ENCODE peak calls at places on chromosomes 7 and 10, in eight cellular contexts. One of them, this sample, is unnamed.
A peak's percentile ranks its signal among the peaks of the same experiment; 100 is the strongest.

GRCh38 chr7:157347217-157347904 is 10.6 kb downstream of the DNAJB6 start:
- DNase-seq in mammary epithelial cell: peak; percentile 83
- DNase-seq in neural progenitor cell: no peak
- DNase-seq in IMR-90: peak; percentile 85
- DNase-seq in astrocyte: peak; percentile 86
- DNase-seq in fibroblast of lung: peak; percentile 89
- DNase-seq in PC-3: peak; percentile 74
- DNase-seq in HepG2: no peak
- DNase-seq in this sample: peak; percentile 60

GRCh38 chr10:131692176-131692575 is 208.6 kb upstream of the PPP2R2D start:
- DNase-seq in mammary epithelial cell: no peak
- DNase-seq in neural progenitor cell: no peak
- DNase-seq in IMR-90: no peak
- DNase-seq in astrocyte: no peak
- DNase-seq in fibroblast of lung: no peak
- DNase-seq in PC-3: no peak
- DNase-seq in HepG2: no peak
- DNase-seq in this sample: no peak

GRCh38 chr7:105643384-105643783 is 62.1 kb upstream of the EFCAB10 start:
- DNase-seq in mammary epithelial cell: no peak
- DNase-seq in neural progenitor cell: peak; percentile 88
- DNase-seq in IMR-90: no peak
- DNase-seq in astrocyte: no peak
- DNase-seq in fibroblast of lung: peak; percentile 30
- DNase-seq in PC-3: no peak
- DNase-seq in HepG2: no peak
- DNase-seq in this sample: no peak

GRCh38 chr10:86688398-86688921 is 20.1 kb downstream of the LDB3 start:
- DNase-seq in mammary epithelial cell: peak; percentile 50
- DNase-seq in neural progenitor cell: peak; percentile 79
- DNase-seq in IMR-90: peak; percentile 70
- DNase-seq in astrocyte: peak; percentile 43
- DNase-seq in fibroblast of lung: peak; percentile 66
- DNase-seq in PC-3: peak; percentile 62
- DNase-seq in HepG2: peak; percentile 48
- DNase-seq in this sample: peak; percentile 85

GRCh38 chr7:41054960-41055700 is 647.8 kb downstream of the INHBA start:
- DNase-seq in mammary epithelial cell: no peak
- DNase-seq in neural progenitor cell: no peak
- DNase-seq in IMR-90: no peak
- DNase-seq in astrocyte: no peak
- DNase-seq in fibroblast of lung: no peak
- DNase-seq in PC-3: no peak
- DNase-seq in HepG2: no peak
- DNase-seq in this sample: no peak

GRCh38 chr10:46314046-46314445 is 27.2 kb downstream of the ANTXRL start:
- DNase-seq in mammary epithelial cell: no peak
- DNase-seq in neural progenitor cell: no peak
- DNase-seq in IMR-90: no peak
- DNase-seq in astrocyte: no peak
- DNase-seq in fibroblast of lung: no peak
- DNase-seq in PC-3: no peak
- DNase-seq in HepG2: no peak
- DNase-seq in this sample: no peak

GRCh38 chr10:51502124-51502523 is 197.3 kb downstream of the CSTF2T start:
- DNase-seq in mammary epithelial cell: no peak
- DNase-seq in neural progenitor cell: no peak
- DNase-seq in IMR-90: peak; percentile 11
- DNase-seq in astrocyte: no peak
- DNase-seq in fibroblast of lung: no peak
- DNase-seq in PC-3: no peak
- DNase-seq in HepG2: no peak
- DNase-seq in this sample: peak; percentile 4

GRCh38 chr10:97498841-97499560 is at the start of gene UBTD1:
- DNase-seq in mammary epithelial cell: peak; percentile 33
- DNase-seq in neural progenitor cell: peak; percentile 78
- DNase-seq in IMR-90: peak; percentile 49
- DNase-seq in astrocyte: peak; percentile 34
- DNase-seq in fibroblast of lung: peak; percentile 60
- DNase-seq in PC-3: no peak
- DNase-seq in HepG2: peak; percentile 19
- DNase-seq in this sample: peak; percentile 84

GRCh38 chr10:34862892-34863291 is 47.8 kb upstream of the PARD3 start:
- DNase-seq in mammary epithelial cell: no peak
- DNase-seq in neural progenitor cell: no peak
- DNase-seq in IMR-90: no peak
- DNase-seq in astrocyte: no peak
- DNase-seq in fibroblast of lung: no peak
- DNase-seq in PC-3: peak; percentile 47
- DNase-seq in HepG2: no peak
- DNase-seq in this sample: no peak

GRCh38 chr7:54689394-54690058 is 69.5 kb downstream of the SEC61G start:
- DNase-seq in mammary epithelial cell: no peak
- DNase-seq in neural progenitor cell: no peak
- DNase-seq in IMR-90: no peak
- DNase-seq in astrocyte: no peak
- DNase-seq in fibroblast of lung: no peak
- DNase-seq in PC-3: no peak
- DNase-seq in HepG2: no peak
- DNase-seq in this sample: no peak

GRCh38 chr7:145848691-145849090 is 267.9 kb upstream of the CNTNAP2 start:
- DNase-seq in mammary epithelial cell: no peak
- DNase-seq in neural progenitor cell: peak; percentile 72
- DNase-seq in IMR-90: no peak
- DNase-seq in astrocyte: no peak
- DNase-seq in fibroblast of lung: no peak
- DNase-seq in PC-3: peak; percentile 25
- DNase-seq in HepG2: no peak
- DNase-seq in this sample: no peak

GRCh38 chr7:134460000-134460399 is 1.1 kb upstream of the AKR1B1 start:
- DNase-seq in mammary epithelial cell: peak; percentile 64
- DNase-seq in neural progenitor cell: no peak
- DNase-seq in IMR-90: peak; percentile 59
- DNase-seq in astrocyte: no peak
- DNase-seq in fibroblast of lung: no peak
- DNase-seq in PC-3: peak; percentile 14
- DNase-seq in HepG2: no peak
- DNase-seq in this sample: no peak

GRCh38 chr10:73095479-73096021 is 1.1 kb downstream of the P4HA1 start:
- DNase-seq in mammary epithelial cell: peak; percentile 53
- DNase-seq in neural progenitor cell: peak; percentile 77
- DNase-seq in IMR-90: peak; percentile 82
- DNase-seq in astrocyte: peak; percentile 75
- DNase-seq in fibroblast of lung: peak; percentile 82
- DNase-seq in PC-3: peak; percentile 85
- DNase-seq in HepG2: peak; percentile 49
- DNase-seq in this sample: peak; percentile 93

GRCh38 chr7:8982338-8982994 is 549.1 kb downstream of the NXPH1 start:
- DNase-seq in mammary epithelial cell: no peak
- DNase-seq in neural progenitor cell: peak; percentile 49
- DNase-seq in IMR-90: no peak
- DNase-seq in astrocyte: no peak
- DNase-seq in fibroblast of lung: no peak
- DNase-seq in PC-3: no peak
- DNase-seq in HepG2: no peak
- DNase-seq in this sample: no peak

GRCh38 chr10:72597897-72598296 is 28.0 kb downstream of the MICU1 start:
- DNase-seq in mammary epithelial cell: no peak
- DNase-seq in neural progenitor cell: no peak
- DNase-seq in IMR-90: peak; percentile 40
- DNase-seq in astrocyte: peak; percentile 73
- DNase-seq in fibroblast of lung: peak; percentile 75
- DNase-seq in PC-3: no peak
- DNase-seq in HepG2: no peak
- DNase-seq in this sample: no peak

GRCh38 chr7:37062460-37062859 is 338.2 kb upstream of the AOAH start:
- DNase-seq in mammary epithelial cell: no peak
- DNase-seq in neural progenitor cell: no peak
- DNase-seq in IMR-90: no peak
- DNase-seq in astrocyte: no peak
- DNase-seq in fibroblast of lung: no peak
- DNase-seq in PC-3: no peak
- DNase-seq in HepG2: no peak
- DNase-seq in this sample: no peak

GRCh38 chr7:115471891-115472290 is 550.0 kb downstream of the MDFIC start:
- DNase-seq in mammary epithelial cell: no peak
- DNase-seq in neural progenitor cell: no peak
- DNase-seq in IMR-90: peak; percentile 11
- DNase-seq in astrocyte: peak; percentile 50
- DNase-seq in fibroblast of lung: peak; percentile 65
- DNase-seq in PC-3: no peak
- DNase-seq in HepG2: no peak
- DNase-seq in this sample: peak; percentile 43

GRCh38 chr7:151859948-151860685 is 16.8 kb downstream of the PRKAG2 start:
- DNase-seq in mammary epithelial cell: no peak
- DNase-seq in neural progenitor cell: no peak
- DNase-seq in IMR-90: no peak
- DNase-seq in astrocyte: no peak
- DNase-seq in fibroblast of lung: no peak
- DNase-seq in PC-3: no peak
- DNase-seq in HepG2: no peak
- DNase-seq in this sample: no peak

GRCh38 chr10:78832281-78832680 is 236.5 kb upstream of the ZMIZ1 start:
- DNase-seq in mammary epithelial cell: no peak
- DNase-seq in neural progenitor cell: no peak
- DNase-seq in IMR-90: no peak
- DNase-seq in astrocyte: no peak
- DNase-seq in fibroblast of lung: no peak
- DNase-seq in PC-3: no peak
- DNase-seq in HepG2: no peak
- DNase-seq in this sample: no peak

GRCh38 chr10:42523098-42523497 is 115.3 kb downstream of the ZNF33B start:
- DNase-seq in mammary epithelial cell: no peak
- DNase-seq in neural progenitor cell: no peak
- DNase-seq in IMR-90: no peak
- DNase-seq in astrocyte: no peak
- DNase-seq in fibroblast of lung: no peak
- DNase-seq in PC-3: no peak
- DNase-seq in HepG2: no peak
- DNase-seq in this sample: no peak
- H3K9me3 ChIP-seq in mammary epithelial cell: peaks cover 44% of the 10 kb centered on the region
- H3K9me3 ChIP-seq in neural progenitor cell: peaks cover 56% of the 10 kb centered on the region
- H3K9me3 ChIP-seq in IMR-90: peaks cover 43% of the 10 kb centered on the region
- H3K9me3 ChIP-seq in astrocyte: peaks cover 28% of the 10 kb centered on the region
- H3K9me3 ChIP-seq in fibroblast of lung: no peaks in the 10 kb centered on the region
- H3K9me3 ChIP-seq in PC-3: peaks cover 50% of the 10 kb centered on the region
- H3K9me3 ChIP-seq in HepG2: peaks cover 12% of the 10 kb centered on the region
- H3K9me3 ChIP-seq in this sample: peaks cover 76% of the 10 kb centered on the region

DNA sequence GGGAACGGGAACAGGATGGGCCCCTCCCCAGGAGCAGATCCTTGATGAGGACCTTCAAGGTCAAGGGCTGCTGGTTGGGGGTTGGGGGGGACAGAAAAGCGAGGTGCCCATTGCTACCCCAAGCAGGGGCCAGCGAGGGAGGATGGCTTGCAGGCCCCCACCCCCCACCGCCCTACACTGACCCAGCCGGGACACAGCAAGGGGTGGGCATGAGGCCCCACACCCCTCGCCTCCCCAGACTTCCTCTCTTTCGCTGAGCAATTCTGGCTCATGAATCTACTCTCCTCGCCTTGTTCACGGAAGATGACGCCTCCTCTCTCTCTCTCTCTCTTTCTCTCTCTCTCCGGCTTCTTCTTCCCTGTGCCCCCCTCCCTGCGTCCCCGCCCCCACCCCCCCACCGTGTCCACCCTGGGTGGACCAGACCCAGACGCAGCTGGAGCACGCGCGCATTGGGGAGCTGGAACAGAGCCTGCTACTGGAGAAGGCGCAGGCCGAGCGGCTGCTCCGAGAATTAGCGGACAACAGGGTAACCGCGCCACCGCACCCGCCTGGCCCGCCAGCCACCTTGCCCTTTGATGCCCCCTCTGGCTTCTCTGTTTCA is 81.1 kb upstream of the GTF2IRD1 start:
- DNase-seq in mammary epithelial cell: no peak
- DNase-seq in neural progenitor cell: peak; percentile 38
- DNase-seq in IMR-90: no peak
- DNase-seq in astrocyte: no peak
- DNase-seq in fibroblast of lung: peak; percentile 21
- DNase-seq in PC-3: no peak
- DNase-seq in HepG2: no peak
- DNase-seq in this sample: no peak
- H3K4me3 ChIP-seq in mammary epithelial cell: no peak overlapping the region
- H3K4me3 ChIP-seq in neural progenitor cell: peak overlapping the region; percentile 27
- H3K4me3 ChIP-seq in IMR-90: no peak overlapping the region
- H3K4me3 ChIP-seq in astrocyte: no peak overlapping the region
- H3K4me3 ChIP-seq in fibroblast of lung: no peak overlapping the region
- H3K4me3 ChIP-seq in PC-3: no peak overlapping the region
- H3K4me3 ChIP-seq in HepG2: no peak overlapping the region
- H3K4me3 ChIP-seq in this sample: no peak overlapping the region

DNA sequence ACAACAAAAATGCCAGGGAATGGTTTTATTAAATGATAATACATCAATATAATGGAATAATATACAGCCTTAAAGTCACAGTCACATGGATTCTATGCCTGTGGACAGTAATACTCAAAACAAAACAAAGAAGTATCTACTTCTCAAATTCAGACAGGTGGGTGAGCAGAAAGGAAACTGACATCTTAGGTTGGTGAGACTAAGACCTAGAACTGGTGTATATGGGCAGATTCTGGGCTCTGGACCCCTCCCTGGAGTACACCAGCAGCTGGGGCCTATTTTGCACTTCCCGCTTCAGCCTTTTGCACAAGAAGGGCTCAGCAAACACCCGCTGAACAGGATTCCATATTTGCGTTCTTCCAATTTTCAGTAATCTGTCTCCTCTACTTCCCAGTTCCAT is 5.4 kb upstream of the FIS1 start:
- DNase-seq in mammary epithelial cell: no peak
- DNase-seq in neural progenitor cell: no peak
- DNase-seq in IMR-90: no peak
- DNase-seq in astrocyte: no peak
- DNase-seq in fibroblast of lung: no peak
- DNase-seq in PC-3: no peak
- DNase-seq in HepG2: no peak
- DNase-seq in this sample: no peak
- H3K9ac ChIP-seq in mammary epithelial cell: no peak overlapping the region
- H3K9ac ChIP-seq in neural progenitor cell: no peak overlapping the region
- H3K9ac ChIP-seq in IMR-90: no peak overlapping the region
- H3K9ac ChIP-seq in astrocyte: no peak overlapping the region
- H3K9ac ChIP-seq in fibroblast of lung: no peak overlapping the region
- H3K9ac ChIP-seq in PC-3: no peak overlapping the region
- H3K9ac ChIP-seq in HepG2: peak overlapping the region; percentile 29
- H3K9ac ChIP-seq in this sample: no peak overlapping the region

DNA sequence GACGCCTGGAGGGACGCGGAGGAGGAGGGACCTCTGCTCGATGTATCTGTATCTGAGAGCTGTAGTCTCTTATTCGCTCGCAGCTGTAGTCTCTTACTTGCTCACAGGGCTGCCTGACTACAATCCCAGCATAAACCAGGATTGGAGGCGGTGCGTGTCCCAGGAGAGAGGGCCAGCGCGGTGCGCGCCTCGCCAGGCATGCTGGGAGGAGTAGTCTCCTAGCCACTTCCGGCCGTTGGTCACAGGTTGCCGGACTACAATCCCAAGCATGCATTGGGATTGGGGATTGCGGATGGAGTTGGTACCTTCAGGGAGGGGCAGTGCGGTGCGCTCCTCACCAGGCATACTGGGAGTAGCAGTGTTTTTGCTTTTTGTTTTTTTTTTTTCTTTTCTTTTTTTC is 421.7 kb upstream of the NUPR2 start:
- DNase-seq in mammary epithelial cell: no peak
- DNase-seq in neural progenitor cell: no peak
- DNase-seq in IMR-90: no peak
- DNase-seq in astrocyte: no peak
- DNase-seq in fibroblast of lung: no peak
- DNase-seq in PC-3: no peak
- DNase-seq in HepG2: no peak
- DNase-seq in this sample: no peak
- H3K9me3 ChIP-seq in mammary epithelial cell: peaks cover 48% of the 10 kb centered on the region
- H3K9me3 ChIP-seq in neural progenitor cell: peaks cover 10% of the 10 kb centered on the region
- H3K9me3 ChIP-seq in IMR-90: peaks cover 49% of the 10 kb centered on the region
- H3K9me3 ChIP-seq in astrocyte: peaks cover 19% of the 10 kb centered on the region
- H3K9me3 ChIP-seq in fibroblast of lung: no peaks in the 10 kb centered on the region
- H3K9me3 ChIP-seq in PC-3: peaks cover 11% of the 10 kb centered on the region
- H3K9me3 ChIP-seq in HepG2: peaks cover 97% of the 10 kb centered on the region
- H3K9me3 ChIP-seq in this sample: peaks cover 32% of the 10 kb centered on the region

GRCh38 chr10:12849351-12850181 is 151.9 kb downstream of the CCDC3 start:
- DNase-seq in mammary epithelial cell: peak; percentile 61
- DNase-seq in neural progenitor cell: no peak
- DNase-seq in IMR-90: no peak
- DNase-seq in astrocyte: no peak
- DNase-seq in fibroblast of lung: no peak
- DNase-seq in PC-3: no peak
- DNase-seq in HepG2: no peak
- DNase-seq in this sample: no peak
- H3K4me3 ChIP-seq in mammary epithelial cell: no peak overlapping the region
- H3K4me3 ChIP-seq in neural progenitor cell: no peak overlapping the region
- H3K4me3 ChIP-seq in IMR-90: no peak overlapping the region
- H3K4me3 ChIP-seq in astrocyte: no peak overlapping the region
- H3K4me3 ChIP-seq in fibroblast of lung: no peak overlapping the region
- H3K4me3 ChIP-seq in PC-3: no peak overlapping the region
- H3K4me3 ChIP-seq in HepG2: no peak overlapping the region
- H3K4me3 ChIP-seq in this sample: no peak overlapping the region